ENCODE peak calls at places on chromosome 20, in six cellular contexts. F, D, W, T, Y and L are unnamed samples.

GRCh38 chr20:34891166-34892062 is 15.0 kb downstream of the ACSS2 start:
- DNase-seq in F (no peak), W (no peak), D (no peak), T (no peak), Y (peak), L (peak)

GRCh38 chr20:46644733-46645132 is 6.5 kb downstream of the SLC13A3 start:
- DNase-seq in Y (no peak), W (no peak), F (no peak), T (no peak), D (no peak), L (no peak)

GRCh38 chr20:57653546-57653900 is 33.3 kb upstream of the ZBP1 start:
- DNase-seq in Y (no peak), T (peak), F (no peak), D (peak), W (no peak), L (peak)

GRCh38 chr20:39822667-39823066 is 860.5 kb downstream of the DHX35 start:
- DNase-seq in T (no peak), Y (peak), F (no peak), W (no peak), D (no peak), L (no peak)

GRCh38 chr20:45343445-45343866 is 4.8 kb downstream of the SDC4 start:
- DNase-seq in Y (peak), F (no peak), D (peak), W (no peak), T (no peak), L (no peak)

GRCh38 chr20:17634666-17635319 is 47.2 kb downstream of the RRBP1 start:
- DNase-seq in F (no peak), W (no peak), T (no peak), Y (no peak), D (peak), L (no peak)

GRCh38 chr20:33554914-33555420 is 65.1 kb downstream of the CBFA2T2 start:
- DNase-seq in D (no peak), T (peak), F (peak), Y (peak), W (peak), L (peak)

GRCh38 chr20:52993091-52993490 is 20.9 kb downstream of the TSHZ2 start:
- DNase-seq in T (no peak), D (no peak), Y (no peak), F (no peak), W (no peak), L (no peak)

GRCh38 chr20:5848711-5849505 is 98.7 kb downstream of the SHLD1 start:
- DNase-seq in F (peak), D (no peak), T (no peak), W (no peak), Y (no peak), L (peak)

GRCh38 chr20:16048881-16049280 is 524.4 kb downstream of the KIF16B start:
- DNase-seq in Y (no peak), F (no peak), W (no peak), D (no peak), T (no peak), L (no peak)

GRCh38 chr20:9966966-9967365 is 67.8 kb upstream of the ANKEF1 start:
- DNase-seq in F (peak), D (no peak), Y (peak), W (no peak), T (no peak), L (no peak)

GRCh38 chr20:13788167-13788834 is 3.5 kb downstream of the NDUFAF5 start:
- DNase-seq in D (peak), W (no peak), Y (peak), T (no peak), F (peak), L (peak)

GRCh38 chr20:39176457-39176856 is 214.3 kb downstream of the DHX35 start:
- DNase-seq in Y (no peak), W (no peak), T (no peak), D (no peak), F (no peak), L (no peak)

GRCh38 chr20:35206802-35207201 is 19.7 kb upstream of the MMP24 start:
- DNase-seq in T (no peak), F (no peak), D (no peak), W (no peak), Y (no peak), L (no peak)

GRCh38 chr20:20664795-20665194 is 47.6 kb downstream of the RALGAPA2 start:
- DNase-seq in F (peak), T (no peak), W (no peak), Y (peak), D (no peak), L (peak)

GRCh38 chr20:49786671-49787370 is 25.8 kb upstream of the SLC9A8 start:
- DNase-seq in T (no peak), F (peak), W (no peak), Y (peak), D (no peak), L (no peak)